ENCODE peak calls at places on chromosome 3, in eight cellular contexts. One of them, this sample, is unnamed.

GRCh38 chr3:143002083-143002712 is 828 bp downstream of the U2SURP start:
- DNase-seq in colonic mucosa: no peak
- DNase-seq in astrocyte of the spinal cord: peak; percentile 27
- DNase-seq in LNCaP clone FGC: no peak
- DNase-seq in cardiac muscle cell: peak; percentile 25
- DNase-seq in A549: peak; percentile 49
- DNase-seq in GM12865: peak; percentile 47
- DNase-seq in cardiac fibroblast: peak; percentile 23
- DNase-seq in this sample: peak; percentile 47

GRCh38 chr3:44476181-44476599 is 1.3 kb downstream of the ZNF445 start:
- DNase-seq in colonic mucosa: no peak
- DNase-seq in astrocyte of the spinal cord: peak; percentile 38
- DNase-seq in LNCaP clone FGC: no peak
- DNase-seq in cardiac muscle cell: peak; percentile 57
- DNase-seq in A549: no peak
- DNase-seq in GM12865: peak; percentile 59
- DNase-seq in cardiac fibroblast: peak; percentile 54
- DNase-seq in this sample: no peak

GRCh38 chr3:150760431-150761200 is 2.4 kb downstream of the SIAH2 start:
- DNase-seq in colonic mucosa: no peak
- DNase-seq in astrocyte of the spinal cord: no peak
- DNase-seq in LNCaP clone FGC: no peak
- DNase-seq in cardiac muscle cell: no peak
- DNase-seq in A549: no peak
- DNase-seq in GM12865: peak; percentile 70
- DNase-seq in cardiac fibroblast: no peak
- DNase-seq in this sample: peak; percentile 62

GRCh38 chr3:119559441-119559963 is at the start of gene CD80:
- DNase-seq in colonic mucosa: peak; percentile 70
- DNase-seq in astrocyte of the spinal cord: peak; percentile 25
- DNase-seq in LNCaP clone FGC: peak; percentile 39
- DNase-seq in cardiac muscle cell: peak; percentile 70
- DNase-seq in A549: peak; percentile 79
- DNase-seq in GM12865: peak; percentile 96
- DNase-seq in cardiac fibroblast: peak; percentile 64
- DNase-seq in this sample: peak; percentile 59

GRCh38 chr3:70291097-70291482 is 21.3 kb downstream of the MDFIC2 start:
- DNase-seq in colonic mucosa: no peak
- DNase-seq in astrocyte of the spinal cord: no peak
- DNase-seq in LNCaP clone FGC: no peak
- DNase-seq in cardiac muscle cell: no peak
- DNase-seq in A549: no peak
- DNase-seq in GM12865: no peak
- DNase-seq in cardiac fibroblast: no peak
- DNase-seq in this sample: no peak

GRCh38 chr3:40939113-40940070 is 259.9 kb upstream of the CTNNB1 start:
- DNase-seq in colonic mucosa: no peak
- DNase-seq in astrocyte of the spinal cord: peak; percentile 42
- DNase-seq in LNCaP clone FGC: peak; percentile 32
- DNase-seq in cardiac muscle cell: no peak
- DNase-seq in A549: peak; percentile 7
- DNase-seq in GM12865: no peak
- DNase-seq in cardiac fibroblast: no peak
- DNase-seq in this sample: no peak

GRCh38 chr3:5045961-5046360 is 66.7 kb downstream of the BHLHE40 start:
- DNase-seq in colonic mucosa: no peak
- DNase-seq in astrocyte of the spinal cord: no peak
- DNase-seq in LNCaP clone FGC: no peak
- DNase-seq in cardiac muscle cell: no peak
- DNase-seq in A549: no peak
- DNase-seq in GM12865: no peak
- DNase-seq in cardiac fibroblast: no peak
- DNase-seq in this sample: no peak

GRCh38 chr3:135057996-135058395 is 262.9 kb downstream of the EPHB1 start:
- DNase-seq in colonic mucosa: no peak
- DNase-seq in astrocyte of the spinal cord: no peak
- DNase-seq in LNCaP clone FGC: no peak
- DNase-seq in cardiac muscle cell: no peak
- DNase-seq in A549: no peak
- DNase-seq in GM12865: no peak
- DNase-seq in cardiac fibroblast: no peak
- DNase-seq in this sample: no peak

GRCh38 chr3:194255252-194256039 is 95.7 kb downstream of the CPN2 start:
- DNase-seq in colonic mucosa: peak; percentile 74
- DNase-seq in astrocyte of the spinal cord: no peak
- DNase-seq in LNCaP clone FGC: no peak
- DNase-seq in cardiac muscle cell: peak; percentile 70
- DNase-seq in A549: no peak
- DNase-seq in GM12865: peak; percentile 16
- DNase-seq in cardiac fibroblast: peak; percentile 76
- DNase-seq in this sample: peak; percentile 59

GRCh38 chr3:194257030-194257657 is 94.0 kb downstream of the CPN2 start:
- DNase-seq in colonic mucosa: no peak
- DNase-seq in astrocyte of the spinal cord: no peak
- DNase-seq in LNCaP clone FGC: no peak
- DNase-seq in cardiac muscle cell: no peak
- DNase-seq in A549: no peak
- DNase-seq in GM12865: no peak
- DNase-seq in cardiac fibroblast: no peak
- DNase-seq in this sample: no peak

GRCh38 chr3:194254032-194254431 is 97.1 kb downstream of the CPN2 start:
- DNase-seq in colonic mucosa: no peak
- DNase-seq in astrocyte of the spinal cord: no peak
- DNase-seq in LNCaP clone FGC: no peak
- DNase-seq in cardiac muscle cell: no peak
- DNase-seq in A549: no peak
- DNase-seq in GM12865: no peak
- DNase-seq in cardiac fibroblast: no peak
- DNase-seq in this sample: no peak

GRCh38 chr3:194257916-194258668 is 93.0 kb downstream of the CPN2 start:
- DNase-seq in colonic mucosa: peak; percentile 10
- DNase-seq in astrocyte of the spinal cord: no peak
- DNase-seq in LNCaP clone FGC: no peak
- DNase-seq in cardiac muscle cell: no peak
- DNase-seq in A549: no peak
- DNase-seq in GM12865: no peak
- DNase-seq in cardiac fibroblast: no peak
- DNase-seq in this sample: no peak

DNA sequence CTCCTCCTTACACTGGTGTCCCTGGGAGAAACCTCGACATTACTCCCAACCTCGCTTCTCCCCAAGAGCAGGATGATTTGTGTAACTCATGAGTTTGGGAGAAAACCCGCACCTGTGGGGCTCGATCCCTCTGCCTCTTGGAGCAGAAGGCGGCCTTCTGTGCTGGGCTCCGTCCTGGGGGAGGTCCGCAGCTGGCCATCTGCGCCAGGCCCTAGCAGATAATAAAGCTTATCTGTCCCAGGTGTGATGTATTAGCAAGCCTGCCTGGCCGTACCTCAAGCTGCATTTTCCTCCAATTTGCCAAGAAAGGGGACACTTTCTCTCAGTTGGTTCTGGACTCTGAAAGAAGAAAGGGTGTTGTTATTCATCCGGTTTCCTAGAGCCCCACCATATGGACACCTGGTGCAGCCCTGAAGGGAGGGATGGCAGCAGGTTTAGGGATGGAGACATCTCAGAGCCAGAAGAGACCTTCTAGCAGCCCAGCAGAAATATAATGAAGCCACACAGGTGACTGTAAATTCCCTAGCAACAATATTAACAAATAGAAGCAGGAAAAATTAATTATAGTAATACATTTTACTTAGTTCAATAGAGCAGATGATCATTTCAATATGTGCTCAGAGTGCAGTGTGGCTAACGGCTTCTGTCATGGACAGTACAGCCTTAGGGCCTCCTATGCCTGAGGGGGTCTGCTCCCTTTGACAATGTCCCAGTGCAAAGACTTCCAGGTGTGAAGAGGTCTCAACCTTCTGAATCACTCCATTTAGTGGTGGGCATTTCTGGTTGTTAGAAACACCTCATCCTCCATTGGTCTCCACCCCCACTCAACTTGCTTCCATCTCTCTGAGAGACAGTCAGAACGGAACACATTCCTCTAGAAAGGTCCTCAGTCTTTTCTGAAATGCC is 94.8 kb downstream of the CPN2 start:
- DNase-seq in colonic mucosa: no peak
- DNase-seq in astrocyte of the spinal cord: no peak
- DNase-seq in LNCaP clone FGC: no peak
- DNase-seq in cardiac muscle cell: no peak
- DNase-seq in A549: no peak
- DNase-seq in GM12865: no peak
- DNase-seq in cardiac fibroblast: no peak
- DNase-seq in this sample: no peak
- TF ChIP-seq CTCF in colonic mucosa: no peak
- TF ChIP-seq CTCF in astrocyte of the spinal cord: peak; percentile 8
- TF ChIP-seq CTCF in LNCaP clone FGC: no peak
- TF ChIP-seq CTCF in cardiac muscle cell: no peak
- TF ChIP-seq CTCF in A549: no peak
- TF ChIP-seq CTCF in GM12865: no peak
- TF ChIP-seq CTCF in cardiac fibroblast: no peak
- TF ChIP-seq CTCF in this sample: no peak

GRCh38 chr3:185716436-185717090 is 108.3 kb downstream of the IGF2BP2 start:
- DNase-seq in colonic mucosa: peak; percentile 59
- DNase-seq in astrocyte of the spinal cord: no peak
- DNase-seq in LNCaP clone FGC: no peak
- DNase-seq in cardiac muscle cell: no peak
- DNase-seq in A549: no peak
- DNase-seq in GM12865: no peak
- DNase-seq in cardiac fibroblast: no peak
- DNase-seq in this sample: no peak

GRCh38 chr3:185718736-185719456 is 105.9 kb downstream of the IGF2BP2 start:
- DNase-seq in colonic mucosa: no peak
- DNase-seq in astrocyte of the spinal cord: no peak
- DNase-seq in LNCaP clone FGC: no peak
- DNase-seq in cardiac muscle cell: no peak
- DNase-seq in A549: no peak
- DNase-seq in GM12865: no peak
- DNase-seq in cardiac fibroblast: no peak
- DNase-seq in this sample: no peak

GRCh38 chr3:185720326-185720725 is 104.5 kb downstream of the IGF2BP2 start:
- DNase-seq in colonic mucosa: no peak
- DNase-seq in astrocyte of the spinal cord: no peak
- DNase-seq in LNCaP clone FGC: no peak
- DNase-seq in cardiac muscle cell: no peak
- DNase-seq in A549: no peak
- DNase-seq in GM12865: no peak
- DNase-seq in cardiac fibroblast: no peak
- DNase-seq in this sample: no peak

GRCh38 chr3:185717121-185717520 is 107.7 kb downstream of the IGF2BP2 start:
- DNase-seq in colonic mucosa: no peak
- DNase-seq in astrocyte of the spinal cord: peak; percentile 84
- DNase-seq in LNCaP clone FGC: no peak
- DNase-seq in cardiac muscle cell: peak; percentile 89
- DNase-seq in A549: no peak
- DNase-seq in GM12865: no peak
- DNase-seq in cardiac fibroblast: peak; percentile 83
- DNase-seq in this sample: no peak

GRCh38 chr3:185717627-185718330 is 107.1 kb downstream of the IGF2BP2 start:
- DNase-seq in colonic mucosa: no peak
- DNase-seq in astrocyte of the spinal cord: no peak
- DNase-seq in LNCaP clone FGC: no peak
- DNase-seq in cardiac muscle cell: peak; percentile 41
- DNase-seq in A549: no peak
- DNase-seq in GM12865: no peak
- DNase-seq in cardiac fibroblast: no peak
- DNase-seq in this sample: no peak
- TF ChIP-seq CTCF in colonic mucosa: no peak
- TF ChIP-seq CTCF in astrocyte of the spinal cord: no peak
- TF ChIP-seq CTCF in LNCaP clone FGC: no peak
- TF ChIP-seq CTCF in cardiac muscle cell: no peak
- TF ChIP-seq CTCF in A549: no peak
- TF ChIP-seq CTCF in GM12865: no peak
- TF ChIP-seq CTCF in cardiac fibroblast: peak; percentile 19
- TF ChIP-seq CTCF in this sample: no peak

GRCh38 chr3:127959041-127959440 is 44.0 kb downstream of the KBTBD12 start:
- DNase-seq in colonic mucosa: no peak
- DNase-seq in astrocyte of the spinal cord: no peak
- DNase-seq in LNCaP clone FGC: no peak
- DNase-seq in cardiac muscle cell: no peak
- DNase-seq in A549: no peak
- DNase-seq in GM12865: no peak
- DNase-seq in cardiac fibroblast: no peak
- DNase-seq in this sample: no peak

GRCh38 chr3:127961963-127962362 is 46.9 kb downstream of the KBTBD12 start:
- DNase-seq in colonic mucosa: peak; percentile 27
- DNase-seq in astrocyte of the spinal cord: peak; percentile 22
- DNase-seq in LNCaP clone FGC: peak; percentile 54
- DNase-seq in cardiac muscle cell: no peak
- DNase-seq in A549: peak; percentile 79
- DNase-seq in GM12865: no peak
- DNase-seq in cardiac fibroblast: no peak
- DNase-seq in this sample: no peak

GRCh38 chr3:127962937-127963336 is 47.9 kb downstream of the KBTBD12 start:
- DNase-seq in colonic mucosa: no peak
- DNase-seq in astrocyte of the spinal cord: no peak
- DNase-seq in LNCaP clone FGC: no peak
- DNase-seq in cardiac muscle cell: no peak
- DNase-seq in A549: no peak
- DNase-seq in GM12865: peak; percentile 8
- DNase-seq in cardiac fibroblast: no peak
- DNase-seq in this sample: no peak

GRCh38 chr3:127961124-127961523 is 46.1 kb downstream of the KBTBD12 start:
- DNase-seq in colonic mucosa: no peak
- DNase-seq in astrocyte of the spinal cord: no peak
- DNase-seq in LNCaP clone FGC: no peak
- DNase-seq in cardiac muscle cell: no peak
- DNase-seq in A549: no peak
- DNase-seq in GM12865: no peak
- DNase-seq in cardiac fibroblast: no peak
- DNase-seq in this sample: no peak

DNA sequence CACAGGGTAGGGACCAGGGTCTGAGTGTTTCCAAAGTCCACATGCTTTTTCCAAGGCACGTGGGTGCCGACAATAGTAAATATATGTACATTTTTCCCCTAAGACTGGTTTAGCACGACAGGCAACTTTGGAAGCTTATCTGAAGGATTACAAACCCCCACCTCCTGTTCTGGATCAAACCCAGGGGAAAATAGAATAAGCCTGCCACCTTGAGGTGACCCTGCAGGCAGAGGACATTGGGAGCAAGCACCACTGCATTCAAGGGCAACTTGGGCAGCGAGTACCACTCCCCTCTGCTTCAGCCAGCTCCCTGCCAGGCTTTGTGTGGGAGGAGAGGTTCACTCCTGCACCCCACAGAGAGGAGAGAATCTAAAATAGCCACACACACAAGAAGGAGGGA is 44.8 kb downstream of the KBTBD12 start:
- DNase-seq in colonic mucosa: peak; percentile 35
- DNase-seq in astrocyte of the spinal cord: peak; percentile 40
- DNase-seq in LNCaP clone FGC: peak; percentile 66
- DNase-seq in cardiac muscle cell: peak; percentile 51
- DNase-seq in A549: peak; percentile 37
- DNase-seq in GM12865: peak; percentile 40
- DNase-seq in cardiac fibroblast: peak; percentile 50
- DNase-seq in this sample: peak; percentile 44
- TF ChIP-seq CTCF in colonic mucosa: peak; percentile 25
- TF ChIP-seq CTCF in astrocyte of the spinal cord: peak; percentile 62
- TF ChIP-seq CTCF in LNCaP clone FGC: peak; percentile 79
- TF ChIP-seq CTCF in cardiac muscle cell: peak; percentile 50
- TF ChIP-seq CTCF in A549: peak; percentile 55
- TF ChIP-seq CTCF in GM12865: peak; percentile 41
- TF ChIP-seq CTCF in cardiac fibroblast: peak; percentile 55
- TF ChIP-seq CTCF in this sample: peak; percentile 70

DNA sequence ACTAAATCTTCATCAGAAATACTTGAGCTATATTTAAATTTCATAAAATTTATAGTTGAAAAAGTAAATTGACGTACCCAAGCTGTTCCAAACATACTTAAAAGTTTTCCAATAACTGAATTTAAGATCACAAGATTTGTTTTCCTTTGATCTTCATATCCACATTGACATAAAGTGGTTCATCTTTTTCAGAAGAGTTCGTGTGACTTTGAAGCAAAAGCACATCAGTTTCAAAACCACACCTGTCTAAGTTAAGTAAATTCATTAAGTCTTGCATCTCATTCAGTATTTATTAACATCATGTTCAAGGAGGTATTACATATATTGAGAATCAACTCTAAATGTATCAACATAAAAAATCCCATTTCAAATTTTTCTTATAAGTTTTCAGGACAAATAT is 79.5 kb downstream of the BFSP2 start:
- DNase-seq in colonic mucosa: no peak
- DNase-seq in astrocyte of the spinal cord: no peak
- DNase-seq in LNCaP clone FGC: no peak
- DNase-seq in cardiac muscle cell: no peak
- DNase-seq in A549: no peak
- DNase-seq in GM12865: no peak
- DNase-seq in cardiac fibroblast: no peak
- DNase-seq in this sample: no peak
- TF ChIP-seq CTCF in colonic mucosa: no peak
- TF ChIP-seq CTCF in astrocyte of the spinal cord: no peak
- TF ChIP-seq CTCF in LNCaP clone FGC: no peak
- TF ChIP-seq CTCF in cardiac muscle cell: no peak
- TF ChIP-seq CTCF in A549: no peak
- TF ChIP-seq CTCF in GM12865: no peak
- TF ChIP-seq CTCF in cardiac fibroblast: no peak
- TF ChIP-seq CTCF in this sample: no peak